ENCODE peak calls at places on chromosomes 4 and X, in four cellular contexts. One of them, this sample, is unnamed.
A peak's percentile ranks its signal among the peaks of the same experiment; 100 is the strongest.

GRCh38 chr4:85860066-85860465 is 385.1 kb downstream of the ARHGAP24 start:
- DNase-seq in uterus: no peak
- DNase-seq in CD4-positive, CD25-positive, alpha-beta regulatory T cell: no peak
- DNase-seq in fibroblast of lung: peak; percentile 49
- DNase-seq in this sample: no peak

GRCh38 chr4:46329118-46329976 is 60.6 kb downstream of the GABRA2 start:
- DNase-seq in CD4-positive, CD25-positive, alpha-beta regulatory T cell: no peak
- DNase-seq in uterus: no peak
- DNase-seq in fibroblast of lung: peak; percentile 61
- DNase-seq in this sample: no peak

GRCh38 chr4:98027827-98028226 is 115.4 kb downstream of the STPG2 start:
- DNase-seq in CD4-positive, CD25-positive, alpha-beta regulatory T cell: no peak
- DNase-seq in fibroblast of lung: no peak
- DNase-seq in uterus: no peak
- DNase-seq in this sample: no peak

GRCh38 chr4:63492515-63492914 is 916.7 kb downstream of the TECRL start:
- DNase-seq in fibroblast of lung: no peak
- DNase-seq in CD4-positive, CD25-positive, alpha-beta regulatory T cell: no peak
- DNase-seq in uterus: no peak
- DNase-seq in this sample: no peak

GRCh38 chr4:89998350-89999098 is 103.9 kb downstream of the MMRN1 start:
- DNase-seq in uterus: no peak
- DNase-seq in fibroblast of lung: no peak
- DNase-seq in CD4-positive, CD25-positive, alpha-beta regulatory T cell: no peak
- DNase-seq in this sample: no peak

GRCh38 chr4:100348472-100348871 is 158.2 kb upstream of the DDIT4L start:
- DNase-seq in uterus: no peak
- DNase-seq in CD4-positive, CD25-positive, alpha-beta regulatory T cell: no peak
- DNase-seq in fibroblast of lung: peak; percentile 71
- DNase-seq in this sample: no peak

GRCh38 chr4:30956891-30957290 is 236.7 kb downstream of the PCDH7 start:
- DNase-seq in uterus: no peak
- DNase-seq in CD4-positive, CD25-positive, alpha-beta regulatory T cell: no peak
- DNase-seq in fibroblast of lung: no peak
- DNase-seq in this sample: no peak

GRCh38 chr4:23889814-23890269 is at the start of gene PPARGC1A:
- DNase-seq in fibroblast of lung: peak; percentile 77
- DNase-seq in CD4-positive, CD25-positive, alpha-beta regulatory T cell: no peak
- DNase-seq in uterus: peak; percentile 37
- DNase-seq in this sample: no peak

GRCh38 chr4:75490155-75490554 is 24.0 kb downstream of the RCHY1 start:
- DNase-seq in CD4-positive, CD25-positive, alpha-beta regulatory T cell: no peak
- DNase-seq in uterus: no peak
- DNase-seq in fibroblast of lung: peak; percentile 75
- DNase-seq in this sample: no peak

GRCh38 chr4:52658671-52659015 is 458 bp downstream of the USP46 start:
- DNase-seq in uterus: peak; percentile 22
- DNase-seq in CD4-positive, CD25-positive, alpha-beta regulatory T cell: no peak
- DNase-seq in fibroblast of lung: no peak
- DNase-seq in this sample: no peak

GRCh38 chr4:53981573-53981972 is 82.8 kb downstream of the CHIC2 start:
- DNase-seq in fibroblast of lung: no peak
- DNase-seq in uterus: no peak
- DNase-seq in CD4-positive, CD25-positive, alpha-beta regulatory T cell: no peak
- DNase-seq in this sample: no peak

GRCh38 chr4:74464291-74464690 is 19.4 kb downstream of the AREG start:
- DNase-seq in uterus: no peak
- DNase-seq in CD4-positive, CD25-positive, alpha-beta regulatory T cell: no peak
- DNase-seq in fibroblast of lung: peak; percentile 52
- DNase-seq in this sample: no peak

DNA sequence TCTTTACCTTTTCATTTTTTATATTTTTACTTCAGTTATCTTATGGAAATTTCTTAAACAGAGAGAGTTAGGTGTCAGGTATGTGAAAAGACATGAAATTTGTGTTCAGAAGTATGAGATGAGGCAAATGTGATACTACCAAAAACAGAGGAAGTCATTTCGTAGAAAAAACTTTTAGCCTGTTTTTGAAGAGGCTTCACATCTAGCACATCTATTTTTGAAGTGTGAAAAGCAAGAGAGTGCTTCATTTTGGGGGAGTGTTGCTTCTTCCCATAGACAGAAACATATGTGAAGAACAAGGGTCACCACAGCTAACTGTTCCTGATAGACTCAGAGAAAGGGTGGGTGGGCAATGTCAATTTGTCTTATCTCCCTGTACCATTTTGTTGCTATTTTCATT is 125.3 kb downstream of the TET2 start:
- DNase-seq in fibroblast of lung: no peak
- DNase-seq in uterus: no peak
- DNase-seq in CD4-positive, CD25-positive, alpha-beta regulatory T cell: no peak
- DNase-seq in this sample: no peak
- H3K27me3 ChIP-seq in fibroblast of lung: no peaks in the 10 kb centered on the region
- H3K27me3 ChIP-seq in uterus: no peaks in the 10 kb centered on the region
- H3K27me3 ChIP-seq in CD4-positive, CD25-positive, alpha-beta regulatory T cell: no peaks in the 10 kb centered on the region
- H3K27me3 ChIP-seq in this sample: no peaks in the 10 kb centered on the region

GRCh38 chrX:137032378-137032694 is 1.5 kb downstream of the GPR101 start:
- DNase-seq in uterus: no peak
- DNase-seq in fibroblast of lung: no peak
- DNase-seq in CD4-positive, CD25-positive, alpha-beta regulatory T cell: no peak
- DNase-seq in this sample: no peak
- H3K4me3 ChIP-seq in uterus: peak overlapping the region; percentile 26
- H3K4me3 ChIP-seq in fibroblast of lung: peak overlapping the region; percentile 43
- H3K4me3 ChIP-seq in CD4-positive, CD25-positive, alpha-beta regulatory T cell: peak overlapping the region; percentile 77
- H3K4me3 ChIP-seq in this sample: peak overlapping the region; percentile 46

GRCh38 chr4:118770741-118771187 is 65.2 kb downstream of the SEC24D start:
- DNase-seq in uterus: no peak
- DNase-seq in CD4-positive, CD25-positive, alpha-beta regulatory T cell: no peak
- DNase-seq in fibroblast of lung: no peak
- DNase-seq in this sample: no peak

GRCh38 chr4:118769152-118769551 is 66.8 kb downstream of the SEC24D start:
- DNase-seq in fibroblast of lung: no peak
- DNase-seq in CD4-positive, CD25-positive, alpha-beta regulatory T cell: no peak
- DNase-seq in uterus: no peak
- DNase-seq in this sample: no peak

GRCh38 chr4:118762753-118763477 is 73.0 kb downstream of the SEC24D start:
- DNase-seq in fibroblast of lung: peak; percentile 79
- DNase-seq in CD4-positive, CD25-positive, alpha-beta regulatory T cell: no peak
- DNase-seq in uterus: no peak
- DNase-seq in this sample: no peak

GRCh38 chr4:118765399-118765798 is 70.5 kb downstream of the SEC24D start:
- DNase-seq in CD4-positive, CD25-positive, alpha-beta regulatory T cell: no peak
- DNase-seq in fibroblast of lung: peak; percentile 98
- DNase-seq in uterus: no peak
- DNase-seq in this sample: no peak

GRCh38 chr4:118767109-118767508 is 68.8 kb downstream of the SEC24D start:
- DNase-seq in CD4-positive, CD25-positive, alpha-beta regulatory T cell: no peak
- DNase-seq in fibroblast of lung: no peak
- DNase-seq in uterus: no peak
- DNase-seq in this sample: no peak
- H3K4me1 ChIP-seq in CD4-positive, CD25-positive, alpha-beta regulatory T cell: no peaks in the 10 kb centered on the region
- H3K4me1 ChIP-seq in fibroblast of lung: peaks cover 8% of the 10 kb centered on the region
- H3K4me1 ChIP-seq in uterus: no peaks in the 10 kb centered on the region
- H3K4me1 ChIP-seq in this sample: no peaks in the 10 kb centered on the region

GRCh38 chr4:83093060-83093640 is 21.4 kb downstream of the PLAC8 start:
- DNase-seq in CD4-positive, CD25-positive, alpha-beta regulatory T cell: no peak
- DNase-seq in fibroblast of lung: no peak
- DNase-seq in uterus: no peak
- DNase-seq in this sample: no peak

GRCh38 chr4:83083925-83084475 is 30.5 kb downstream of the PLAC8 start:
- DNase-seq in CD4-positive, CD25-positive, alpha-beta regulatory T cell: peak; percentile 78
- DNase-seq in uterus: no peak
- DNase-seq in fibroblast of lung: no peak
- DNase-seq in this sample: peak; percentile 38

DNA sequence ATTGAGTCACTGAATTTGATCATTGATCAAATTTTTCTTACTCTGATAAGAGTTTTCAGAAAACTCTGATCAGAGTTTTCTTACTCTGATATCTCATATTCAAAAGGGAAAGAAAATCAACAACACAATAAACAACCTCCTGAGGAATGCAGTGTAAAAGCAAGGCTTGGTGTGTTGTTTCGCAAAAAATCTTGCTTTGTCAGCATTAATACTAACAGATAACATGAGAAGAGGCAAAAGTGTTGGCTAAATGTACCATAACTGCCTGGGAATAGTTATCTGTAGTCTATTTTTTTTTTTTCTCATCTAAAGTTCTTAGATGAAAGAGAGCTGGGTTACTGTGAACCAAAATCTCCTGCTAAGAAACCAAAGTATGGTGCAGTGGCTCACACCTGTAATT is 24.8 kb downstream of the PLAC8 start:
- DNase-seq in fibroblast of lung: no peak
- DNase-seq in CD4-positive, CD25-positive, alpha-beta regulatory T cell: no peak
- DNase-seq in uterus: no peak
- DNase-seq in this sample: no peak
- H3K27me3 ChIP-seq in fibroblast of lung: no peaks in the 10 kb centered on the region
- H3K27me3 ChIP-seq in CD4-positive, CD25-positive, alpha-beta regulatory T cell: peaks cover 6% of the 10 kb centered on the region
- H3K27me3 ChIP-seq in uterus: no peaks in the 10 kb centered on the region
- H3K27me3 ChIP-seq in this sample: no peaks in the 10 kb centered on the region

This sample was measured in CD8-positive, alpha-beta memory T cell.